ENCODE peak calls at places on chromosome 11, in five cellular contexts. One of them, this sample, is unnamed.

GRCh38 chr11:96282846-96283245 is 60.1 kb downstream of the MAML2 start:
- DNase-seq in RWPE2: no peak
- DNase-seq in pancreas: no peak
- DNase-seq in cardiac muscle cell: no peak
- DNase-seq in OCI-LY7: no peak
- DNase-seq in this sample: no peak

GRCh38 chr11:120227228-120227852 is 12.6 kb upstream of the POU2F3 start:
- DNase-seq in RWPE2: no peak
- DNase-seq in pancreas: no peak
- DNase-seq in cardiac muscle cell: no peak
- DNase-seq in OCI-LY7: no peak
- DNase-seq in this sample: no peak

GRCh38 chr11:1784761-1785650 is 21.3 kb upstream of the CTSD start:
- DNase-seq in RWPE2: no peak
- DNase-seq in pancreas: no peak
- DNase-seq in cardiac muscle cell: no peak
- DNase-seq in OCI-LY7: no peak
- DNase-seq in this sample: no peak

GRCh38 chr11:18599739-18600230 is at the start of gene MISFA:
- DNase-seq in RWPE2: no peak
- DNase-seq in pancreas: no peak
- DNase-seq in cardiac muscle cell: peak; percentile 27
- DNase-seq in OCI-LY7: no peak
- DNase-seq in this sample: no peak

GRCh38 chr11:73757598-73757997 is 3.3 kb downstream of the RAB6A start:
- DNase-seq in RWPE2: no peak
- DNase-seq in pancreas: no peak
- DNase-seq in cardiac muscle cell: peak; percentile 24
- DNase-seq in OCI-LY7: no peak
- DNase-seq in this sample: no peak

GRCh38 chr11:15367695-15368094 is 253.0 kb downstream of the INSC start:
- DNase-seq in RWPE2: no peak
- DNase-seq in pancreas: no peak
- DNase-seq in cardiac muscle cell: no peak
- DNase-seq in OCI-LY7: no peak
- DNase-seq in this sample: no peak

GRCh38 chr11:16606784-16607674 is 131.4 kb upstream of the C11orf58 start:
- DNase-seq in RWPE2: peak; percentile 47
- DNase-seq in pancreas: peak; percentile 43
- DNase-seq in cardiac muscle cell: peak; percentile 31
- DNase-seq in OCI-LY7: no peak
- DNase-seq in this sample: peak; percentile 71

GRCh38 chr11:114072978-114073377 is 13.5 kb downstream of the ZBTB16 start:
- DNase-seq in RWPE2: no peak
- DNase-seq in pancreas: no peak
- DNase-seq in cardiac muscle cell: no peak
- DNase-seq in OCI-LY7: no peak
- DNase-seq in this sample: no peak

GRCh38 chr11:65432133-65432650 is 9.6 kb downstream of the NEAT1 start:
- DNase-seq in RWPE2: no peak
- DNase-seq in pancreas: no peak
- DNase-seq in cardiac muscle cell: peak; percentile 30
- DNase-seq in OCI-LY7: no peak
- DNase-seq in this sample: no peak

GRCh38 chr11:11777897-11778296 is 63.9 kb upstream of the USP47 start:
- DNase-seq in RWPE2: no peak
- DNase-seq in pancreas: no peak
- DNase-seq in cardiac muscle cell: no peak
- DNase-seq in OCI-LY7: no peak
- DNase-seq in this sample: no peak

GRCh38 chr11:96607890-96608558 is 218.2 kb downstream of the JRKL start:
- DNase-seq in RWPE2: no peak
- DNase-seq in pancreas: no peak
- DNase-seq in cardiac muscle cell: peak; percentile 0
- DNase-seq in OCI-LY7: no peak
- DNase-seq in this sample: no peak

GRCh38 chr11:111189466-111189865 is 56.1 kb upstream of the POU2AF2 start:
- DNase-seq in RWPE2: no peak
- DNase-seq in pancreas: no peak
- DNase-seq in cardiac muscle cell: no peak
- DNase-seq in OCI-LY7: peak; percentile 32
- DNase-seq in this sample: no peak

GRCh38 chr11:115166826-115167225 is 337.4 kb downstream of the CADM1 start:
- DNase-seq in RWPE2: no peak
- DNase-seq in pancreas: no peak
- DNase-seq in cardiac muscle cell: no peak
- DNase-seq in OCI-LY7: no peak
- DNase-seq in this sample: no peak

GRCh38 chr11:86637976-86638375 is 34.4 kb downstream of the ME3 start:
- DNase-seq in RWPE2: no peak
- DNase-seq in pancreas: no peak
- DNase-seq in cardiac muscle cell: no peak
- DNase-seq in OCI-LY7: no peak
- DNase-seq in this sample: no peak

GRCh38 chr11:59199546-59200420 is 12.9 kb downstream of the MPEG1 start:
- DNase-seq in RWPE2: no peak
- DNase-seq in pancreas: no peak
- DNase-seq in cardiac muscle cell: no peak
- DNase-seq in OCI-LY7: no peak
- DNase-seq in this sample: no peak

GRCh38 chr11:62494246-62494645 is 52.4 kb downstream of the AHNAK start:
- DNase-seq in RWPE2: no peak
- DNase-seq in pancreas: no peak
- DNase-seq in cardiac muscle cell: no peak
- DNase-seq in OCI-LY7: no peak
- DNase-seq in this sample: no peak

GRCh38 chr11:62498492-62499286 is 47.9 kb downstream of the AHNAK start:
- DNase-seq in RWPE2: no peak
- DNase-seq in pancreas: no peak
- DNase-seq in cardiac muscle cell: no peak
- DNase-seq in OCI-LY7: no peak
- DNase-seq in this sample: no peak

GRCh38 chr11:62496676-62497075 is 49.9 kb downstream of the AHNAK start:
- DNase-seq in RWPE2: no peak
- DNase-seq in pancreas: no peak
- DNase-seq in cardiac muscle cell: no peak
- DNase-seq in OCI-LY7: no peak
- DNase-seq in this sample: no peak

GRCh38 chr11:62500066-62501035 is 46.3 kb downstream of the AHNAK start:
- DNase-seq in RWPE2: peak; percentile 90
- DNase-seq in pancreas: no peak
- DNase-seq in cardiac muscle cell: no peak
- DNase-seq in OCI-LY7: no peak
- DNase-seq in this sample: no peak

DNA sequence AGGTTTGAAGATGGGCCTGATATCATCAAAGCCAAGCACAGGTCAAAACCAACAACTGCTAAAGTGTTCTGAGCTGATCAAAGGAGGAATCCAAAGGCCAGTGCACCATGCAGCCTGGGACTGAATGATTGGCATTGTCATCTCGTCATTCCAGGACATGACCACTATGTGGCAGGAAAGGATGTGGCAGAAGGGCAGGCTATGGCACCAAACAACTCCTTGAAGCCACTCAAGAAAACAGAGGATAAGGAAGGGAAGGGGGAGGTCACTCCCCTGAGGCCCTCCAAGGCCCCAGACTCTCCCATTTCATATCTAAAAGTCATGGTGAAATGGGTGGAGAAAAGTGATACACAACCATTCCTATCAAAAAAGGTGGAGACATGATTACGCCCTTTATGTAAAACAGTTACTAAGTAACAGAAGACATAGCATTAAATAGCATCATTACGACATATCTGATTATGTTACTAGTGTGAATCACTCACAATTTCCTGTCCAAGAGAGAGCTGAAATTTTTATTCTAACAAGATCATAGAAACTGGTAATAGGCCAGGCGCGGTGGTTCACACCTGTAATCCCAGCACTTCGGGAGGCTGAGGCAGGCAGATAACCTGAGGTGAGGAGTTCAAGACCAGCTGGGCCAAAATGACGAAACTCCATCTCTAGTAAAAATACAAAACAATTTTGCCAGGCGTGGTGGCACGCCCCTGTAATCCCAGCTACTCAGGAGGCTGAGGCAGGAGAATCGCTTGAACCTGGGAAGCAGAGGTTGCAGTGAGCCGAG is 49.3 kb downstream of the AHNAK start:
- DNase-seq in RWPE2: no peak
- DNase-seq in pancreas: no peak
- DNase-seq in cardiac muscle cell: peak; percentile 74
- DNase-seq in OCI-LY7: peak; percentile 26
- DNase-seq in this sample: no peak
- TF ChIP-seq CTCF in RWPE2: peak; percentile 73
- TF ChIP-seq CTCF in pancreas: no peak
- TF ChIP-seq CTCF in cardiac muscle cell: peak; percentile 29
- TF ChIP-seq CTCF in OCI-LY7: peak; percentile 36
- TF ChIP-seq CTCF in this sample: no peak

GRCh38 chr11:48079602-48080001 is 99.2 kb downstream of the PTPRJ start:
- DNase-seq in RWPE2: no peak
- DNase-seq in pancreas: no peak
- DNase-seq in cardiac muscle cell: no peak
- DNase-seq in OCI-LY7: no peak
- DNase-seq in this sample: no peak

GRCh38 chr11:48080301-48080861 is 100.0 kb downstream of the PTPRJ start:
- DNase-seq in RWPE2: no peak
- DNase-seq in pancreas: no peak
- DNase-seq in cardiac muscle cell: no peak
- DNase-seq in OCI-LY7: no peak
- DNase-seq in this sample: no peak

GRCh38 chr11:48082771-48083170 is 102.4 kb downstream of the PTPRJ start:
- DNase-seq in RWPE2: no peak
- DNase-seq in pancreas: no peak
- DNase-seq in cardiac muscle cell: no peak
- DNase-seq in OCI-LY7: no peak
- DNase-seq in this sample: no peak

GRCh38 chr11:48083427-48083826 is 103.1 kb downstream of the PTPRJ start:
- DNase-seq in RWPE2: no peak
- DNase-seq in pancreas: no peak
- DNase-seq in cardiac muscle cell: peak; percentile 36
- DNase-seq in OCI-LY7: no peak
- DNase-seq in this sample: no peak

DNA sequence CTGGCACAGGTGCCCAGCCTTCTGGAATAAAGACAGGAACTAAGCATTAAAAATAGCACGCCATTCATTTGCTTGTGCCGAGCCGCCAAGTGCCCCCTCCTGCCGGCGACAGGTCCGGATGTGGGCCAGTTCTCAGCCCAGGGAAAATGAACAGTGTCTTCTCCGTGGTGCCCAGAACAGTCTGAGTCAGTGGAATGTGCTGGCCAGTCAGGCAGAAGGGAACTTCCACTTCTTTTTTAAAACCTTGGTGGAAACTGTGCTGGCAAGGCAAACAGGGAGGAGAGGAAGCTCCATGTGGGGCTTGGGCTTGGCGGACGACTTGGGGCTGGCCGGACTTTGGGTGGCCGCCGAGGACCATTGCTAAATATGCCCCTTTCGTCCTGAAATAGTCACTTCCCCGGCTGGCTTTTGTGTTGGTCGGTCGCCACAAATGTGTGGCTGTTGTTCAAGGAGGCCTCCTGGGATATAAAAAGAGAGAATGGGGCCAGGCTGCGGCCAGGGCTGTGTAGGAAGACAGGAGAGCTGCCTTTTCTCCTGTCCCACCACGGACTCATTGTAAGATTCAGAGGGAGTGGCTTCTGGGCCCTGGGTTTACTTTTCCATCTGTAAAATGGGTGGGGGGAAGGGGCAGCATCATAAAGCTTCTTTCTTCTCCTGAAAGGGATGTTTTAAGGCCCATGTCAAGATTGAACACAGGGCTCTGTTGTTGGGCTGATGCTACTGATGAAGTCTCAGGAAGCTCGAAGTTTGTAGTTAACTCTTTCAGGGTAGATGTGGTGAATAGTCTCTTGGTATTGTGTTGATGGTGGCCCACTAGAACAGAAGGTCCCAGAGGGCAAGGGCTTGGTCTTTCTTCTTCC is 101.0 kb downstream of the PTPRJ start:
- DNase-seq in RWPE2: no peak
- DNase-seq in pancreas: peak; percentile 41
- DNase-seq in cardiac muscle cell: peak; percentile 81
- DNase-seq in OCI-LY7: peak; percentile 75
- DNase-seq in this sample: no peak
- TF ChIP-seq CTCF in RWPE2: no peak
- TF ChIP-seq CTCF in pancreas: no peak
- TF ChIP-seq CTCF in cardiac muscle cell: no peak
- TF ChIP-seq CTCF in OCI-LY7: no peak
- TF ChIP-seq CTCF in this sample: no peak

DNA sequence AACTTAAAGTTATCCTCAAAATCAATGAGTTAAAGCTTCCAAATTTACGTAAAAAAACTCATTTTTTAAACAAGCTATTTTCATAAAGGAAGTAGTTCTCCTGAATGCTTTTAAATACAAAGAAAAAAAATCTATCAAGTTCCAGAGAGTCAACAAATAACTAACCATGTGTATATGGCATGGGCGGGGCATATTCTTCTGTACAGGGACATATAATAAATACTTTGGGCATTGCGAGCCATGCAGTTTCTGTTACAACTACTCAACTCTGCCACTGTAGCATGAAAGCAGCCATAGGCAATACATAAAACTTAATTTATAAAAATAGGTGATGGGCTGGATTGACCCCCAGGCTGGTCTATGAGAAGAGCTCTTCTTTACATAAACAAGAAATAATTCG is 57.8 kb downstream of the BTBD10 start:
- DNase-seq in RWPE2: no peak
- DNase-seq in pancreas: no peak
- DNase-seq in cardiac muscle cell: no peak
- DNase-seq in OCI-LY7: no peak
- DNase-seq in this sample: no peak
- TF ChIP-seq CTCF in RWPE2: no peak
- TF ChIP-seq CTCF in pancreas: no peak
- TF ChIP-seq CTCF in cardiac muscle cell: no peak
- TF ChIP-seq CTCF in OCI-LY7: no peak
- TF ChIP-seq CTCF in this sample: no peak

DNA sequence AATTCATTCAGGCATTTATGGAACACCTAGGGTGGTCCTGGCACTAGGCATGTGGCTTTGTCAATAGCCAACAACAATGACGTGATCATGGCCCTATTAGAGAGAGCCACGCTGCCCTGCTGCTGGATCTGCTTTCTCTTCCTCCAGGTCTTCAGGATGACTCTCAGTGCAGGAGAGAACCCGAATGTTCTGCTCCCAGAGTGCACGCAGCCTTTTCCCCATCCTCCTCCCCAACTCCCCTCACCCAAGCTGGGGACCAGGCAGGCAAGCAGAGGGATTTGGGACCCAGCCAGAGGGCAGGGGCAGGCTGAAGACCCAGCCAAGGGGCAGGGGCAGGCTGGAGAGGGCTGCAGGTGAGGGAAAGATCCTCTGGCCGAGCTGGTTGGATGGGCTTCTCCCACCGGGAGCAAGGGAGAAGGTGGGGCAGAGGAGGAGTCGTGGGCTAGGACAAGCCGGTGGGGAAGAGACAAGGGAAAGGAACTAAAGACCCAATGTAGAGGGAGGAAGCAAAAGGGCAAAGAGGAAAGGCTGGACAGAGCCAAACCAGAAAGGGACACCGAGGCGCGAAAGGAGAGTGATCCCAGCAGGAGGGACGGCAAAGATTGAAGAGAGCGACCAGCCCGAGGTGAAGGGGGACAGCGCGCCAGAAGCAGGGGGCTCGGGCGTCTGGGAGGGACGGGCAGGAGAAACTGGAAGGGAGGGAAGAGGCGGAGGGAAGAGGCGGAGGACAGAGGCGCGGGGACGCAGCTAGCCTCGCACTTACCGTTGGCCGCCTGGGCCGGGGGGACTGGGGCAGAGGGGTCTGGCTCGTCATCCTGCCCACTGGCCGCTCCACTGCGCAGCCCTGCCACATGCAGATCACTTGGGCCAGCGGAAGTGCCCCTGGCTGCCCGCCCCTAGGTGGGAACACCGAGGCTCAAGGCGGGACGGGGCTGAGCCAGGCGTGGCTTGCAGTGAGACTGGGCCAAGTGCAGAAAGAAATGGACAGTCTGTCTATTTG is at the start of gene KCTD14:
- DNase-seq in RWPE2: peak; percentile 65
- DNase-seq in pancreas: peak; percentile 72
- DNase-seq in cardiac muscle cell: peak; percentile 35
- DNase-seq in OCI-LY7: no peak
- DNase-seq in this sample: peak; percentile 58
- TF ChIP-seq CTCF in RWPE2: no peak
- TF ChIP-seq CTCF in pancreas: no peak
- TF ChIP-seq CTCF in cardiac muscle cell: no peak
- TF ChIP-seq CTCF in OCI-LY7: no peak
- TF ChIP-seq CTCF in this sample: no peak